ENCODE peak calls at places on chromosomes 2 and 18, in seven cellular contexts. G, X, Q, S, P, H and B are unnamed samples.
A peak's percentile ranks its signal among the peaks of the same experiment; 100 is the strongest.

GRCh38 chr2:216349366-216349765 is 22.9 kb downstream of the MARCHF4 start:
- DNase-seq in G (no peak), X (no peak), Q (no peak), S (no peak), P (no peak), H (no peak), B (peak; percentile 8)

GRCh38 chr2:62792408-62792807 is 86.9 kb downstream of the EHBP1 start:
- DNase-seq in G (no peak), X (no peak), Q (no peak), S (no peak), P (no peak), H (no peak), B (no peak)

GRCh38 chr2:63950414-63950813 is 68.8 kb downstream of the VPS54 start:
- DNase-seq in G (no peak), X (no peak), Q (peak; percentile 4), S (no peak), P (no peak), H (no peak), B (no peak)

GRCh38 chr2:96408631-96409542 is 73.3 kb downstream of the NCAPH start:
- DNase-seq in G (peak; percentile 17), X (peak; percentile 33), Q (peak; percentile 79), S (peak; percentile 68), P (peak; percentile 78), H (no peak), B (no peak)

GRCh38 chr2:190121971-190122370 is 59.4 kb upstream of the MSTN start:
- DNase-seq in G (peak; percentile 30), X (no peak), Q (peak; percentile 40), S (no peak), P (no peak), H (no peak), B (peak; percentile 5)

GRCh38 chr2:174680221-174680620 is 82.6 kb upstream of the WIPF1 start:
- DNase-seq in G (no peak), X (no peak), Q (no peak), S (no peak), P (no peak), H (no peak), B (peak; percentile 76)

GRCh38 chr2:180707175-180707866 is 273.1 kb upstream of the UBE2E3 start:
- DNase-seq in G (no peak), X (no peak), Q (no peak), S (no peak), P (no peak), H (no peak), B (no peak)

GRCh38 chr2:150586858-150587257 is 99.4 kb upstream of the RND3 start:
- DNase-seq in G (peak; percentile 71), X (no peak), Q (peak; percentile 88), S (no peak), P (no peak), H (no peak), B (peak; percentile 38)

GRCh38 chr2:219451626-219452360 is 17.1 kb downstream of the SPEG start:
- DNase-seq in G (peak; percentile 19), X (peak; percentile 88), Q (peak; percentile 30), S (no peak), P (no peak), H (peak; percentile 90), B (no peak)

DNA sequence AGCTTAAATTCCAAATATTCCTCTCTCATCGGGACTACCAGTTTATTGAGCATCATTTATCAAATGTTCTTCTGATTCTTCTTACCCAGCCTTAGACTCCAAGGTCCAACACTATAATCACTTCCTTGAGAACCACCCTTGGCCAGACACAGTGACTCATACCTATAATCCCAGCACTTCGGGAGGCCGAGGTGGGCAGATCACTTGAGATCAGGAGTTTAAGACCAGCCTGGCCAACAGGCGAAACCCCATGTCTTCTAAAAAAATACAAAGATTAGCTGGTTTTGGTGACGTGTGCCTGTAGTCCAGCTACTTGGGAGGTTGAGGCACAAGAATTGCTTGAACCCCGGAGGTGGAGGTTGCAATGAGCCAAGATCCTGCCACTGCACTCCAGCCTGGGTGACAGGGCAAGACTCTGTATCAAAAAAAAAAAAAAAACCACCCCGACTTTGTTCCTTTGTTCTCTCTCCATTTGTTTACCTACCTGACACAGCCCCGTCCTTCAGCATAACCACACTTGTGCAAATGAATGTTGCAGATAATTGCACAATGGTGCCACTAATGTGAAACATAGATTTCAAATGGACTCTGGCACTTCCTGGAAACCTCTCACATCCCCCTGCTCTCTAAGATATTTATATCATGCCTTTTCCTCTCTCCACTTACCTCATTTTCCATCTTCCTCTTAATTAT is 38.9 kb upstream of the LPIN2 start:
- DNase-seq in G (no peak), X (no peak), Q (no peak), S (peak; percentile 57), P (no peak), H (no peak), B (no peak)
- H3K4me3 ChIP-seq in G (no peak overlapping the region), X (no peak overlapping the region), Q (no peak overlapping the region), S (no peak overlapping the region), P (no peak overlapping the region), H (no peak overlapping the region), B (no peak overlapping the region)

DNA sequence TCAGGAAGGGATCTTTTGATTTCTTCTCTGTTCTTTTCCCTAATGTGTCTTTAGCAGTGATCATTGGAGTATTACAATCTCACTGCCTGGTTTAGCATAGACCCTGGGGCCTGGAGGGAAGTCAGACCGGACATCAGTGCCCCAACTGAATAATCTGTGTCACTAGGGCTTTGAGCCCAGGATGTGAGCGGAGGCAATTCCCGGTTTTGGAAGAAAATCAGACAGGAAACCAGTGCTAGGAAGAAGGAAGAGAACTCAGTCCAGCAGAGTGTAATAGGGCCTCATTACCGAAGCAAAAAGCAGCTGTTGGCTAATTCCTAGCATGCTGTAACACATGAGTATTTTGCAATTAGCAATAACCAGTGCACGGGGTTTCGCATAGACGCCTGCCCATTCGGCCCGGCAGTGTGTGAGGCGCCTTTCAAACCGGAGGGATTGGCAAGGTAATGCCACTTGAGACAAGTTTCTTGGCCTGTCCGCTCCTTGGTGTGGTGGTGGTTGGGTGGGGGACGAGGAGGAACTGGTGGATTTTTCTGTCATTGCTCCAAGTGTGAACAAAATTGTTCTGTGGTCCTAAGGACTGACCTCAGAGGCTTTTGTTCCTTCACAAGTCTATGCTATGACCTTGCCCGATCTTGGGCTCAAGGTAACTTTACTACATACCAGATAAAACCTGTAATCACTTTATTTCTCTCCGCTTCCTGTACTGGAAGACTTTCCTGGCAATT is 2.8 kb downstream of the FOSL2 start:
- DNase-seq in G (peak; percentile 88), X (peak; percentile 76), Q (peak; percentile 84), S (no peak), P (no peak), H (peak; percentile 93), B (no peak)
- H3K4me3 ChIP-seq in G (peak overlapping the region; percentile 86), X (peak overlapping the region; percentile 71), Q (peak overlapping the region; percentile 99), S (peak overlapping the region; percentile 72), P (peak overlapping the region; percentile 55), H (peak overlapping the region; percentile 87), B (peak overlapping the region; percentile 73)

GRCh38 chr2:154698789-154699559 is 479 bp downstream of the KCNJ3 start:
- DNase-seq in G (no peak), X (no peak), Q (no peak), S (no peak), P (peak; percentile 43), H (no peak), B (no peak)
- H3K4me3 ChIP-seq in G (no peak overlapping the region), X (no peak overlapping the region), Q (no peak overlapping the region), S (peak overlapping the region; percentile 71), P (peak overlapping the region; percentile 60), H (peak overlapping the region; percentile 21), B (no peak overlapping the region)

GRCh38 chr2:60577884-60578283 is 24.4 kb upstream of the BCL11A start:
- DNase-seq in G (no peak), X (no peak), Q (no peak), S (no peak), P (no peak), H (no peak), B (no peak)

GRCh38 chr2:60586081-60586480 is 32.6 kb upstream of the BCL11A start:
- DNase-seq in G (no peak), X (no peak), Q (no peak), S (no peak), P (no peak), H (no peak), B (no peak)

GRCh38 chr2:60585276-60585675 is 31.8 kb upstream of the BCL11A start:
- DNase-seq in G (no peak), X (no peak), Q (no peak), S (no peak), P (no peak), H (no peak), B (no peak)

GRCh38 chr2:60583604-60584003 is 30.1 kb upstream of the BCL11A start:
- DNase-seq in G (no peak), X (no peak), Q (no peak), S (no peak), P (no peak), H (no peak), B (no peak)

DNA sequence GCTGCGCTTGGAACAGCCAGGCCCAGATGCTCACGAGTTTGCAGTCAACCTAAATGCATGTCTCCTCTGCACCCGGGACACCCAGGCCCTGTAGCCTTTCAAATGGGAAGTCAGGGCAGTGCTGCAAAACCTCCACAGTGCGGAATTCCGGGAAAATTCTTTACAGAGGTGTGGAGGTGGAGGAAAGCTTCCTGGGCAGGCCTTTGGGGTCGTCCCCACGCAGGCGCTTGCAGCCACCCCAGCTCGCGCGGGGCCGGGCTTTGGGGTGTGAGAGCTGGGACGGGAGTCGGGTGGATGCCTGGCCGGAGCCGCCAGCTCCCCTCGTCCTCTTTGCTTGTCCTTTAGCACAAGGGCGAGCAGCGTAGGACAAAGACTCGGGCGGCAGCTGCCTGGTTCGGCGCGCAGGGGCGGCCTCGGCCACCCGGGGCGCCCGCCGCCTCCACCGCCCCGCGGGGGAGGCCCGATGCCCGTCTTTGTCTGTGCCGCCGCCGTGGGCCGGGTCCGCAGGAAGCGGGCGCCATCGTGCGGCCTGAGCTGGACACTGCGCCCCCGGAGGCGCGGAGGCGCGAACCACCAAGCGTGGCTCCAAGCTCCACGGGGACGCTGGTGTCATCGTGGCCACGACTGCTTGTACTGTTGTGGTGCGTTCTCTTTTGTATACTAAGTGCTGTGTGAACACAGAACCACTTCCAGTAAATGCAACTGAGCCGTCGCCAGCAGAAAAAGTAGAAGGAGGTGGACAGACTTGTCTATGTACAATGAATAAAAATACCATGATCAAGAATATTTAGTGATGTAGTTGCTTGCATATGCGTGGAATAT is 28.2 kb upstream of the BCL11A start:
- DNase-seq in G (peak; percentile 23), X (no peak), Q (peak; percentile 54), S (peak; percentile 77), P (peak; percentile 90), H (peak; percentile 17), B (peak; percentile 55)
- H3K4me3 ChIP-seq in G (peak overlapping the region; percentile 5), X (peak overlapping the region; percentile 17), Q (peak overlapping the region; percentile 41), S (peak overlapping the region; percentile 50), P (peak overlapping the region; percentile 67), H (peak overlapping the region; percentile 41), B (no peak overlapping the region)

DNA sequence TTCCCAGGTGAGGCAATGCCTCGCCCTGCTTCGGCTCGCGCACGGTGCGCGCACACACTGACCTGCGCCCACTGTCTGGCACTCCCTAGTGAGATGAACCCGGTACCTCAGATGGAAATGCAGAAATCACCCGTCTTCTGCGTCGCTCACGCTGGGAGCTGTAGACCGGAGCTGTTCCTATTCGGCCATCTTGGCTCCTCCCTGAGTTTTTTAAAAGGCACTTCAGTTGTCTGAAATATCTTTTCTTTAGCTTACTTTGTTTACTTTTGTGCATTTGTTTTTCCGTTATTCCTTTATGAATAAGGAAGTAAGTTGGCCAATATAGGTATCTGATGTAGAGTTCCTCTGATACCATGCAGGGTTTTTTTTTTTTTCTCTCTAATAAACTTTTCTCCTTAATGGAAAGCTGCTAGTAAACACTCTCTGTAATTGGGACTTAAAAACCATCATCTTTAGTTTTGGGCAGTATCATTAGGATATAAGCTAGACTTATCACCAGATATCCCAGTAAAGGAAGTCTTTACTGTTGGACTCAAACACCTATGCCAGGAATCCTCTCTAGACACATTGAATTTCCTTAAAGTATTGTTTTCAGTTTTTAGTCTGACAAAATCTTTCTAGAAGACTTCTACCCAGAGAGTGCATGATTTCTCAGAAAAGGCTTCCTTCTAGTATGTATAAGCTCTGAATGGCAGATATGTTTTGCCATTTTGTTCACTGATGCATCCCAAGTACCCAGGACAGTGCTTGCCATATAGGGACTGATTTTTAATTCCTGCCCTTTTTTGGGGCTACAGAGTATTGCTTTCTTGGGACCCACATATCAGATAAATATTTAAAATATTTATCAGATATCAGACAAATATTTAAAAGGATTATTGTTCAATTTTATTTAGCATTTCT is 35.8 kb upstream of the DYSF start:
- DNase-seq in G (no peak), X (no peak), Q (no peak), S (no peak), P (no peak), H (no peak), B (no peak)
- H3K4me3 ChIP-seq in G (peak overlapping the region; percentile 40), X (no peak overlapping the region), Q (no peak overlapping the region), S (peak overlapping the region; percentile 35), P (no peak overlapping the region), H (no peak overlapping the region), B (no peak overlapping the region)